ENCODE peak calls at places on chromosomes 5 and 9, in four cellular contexts. J is mammary epithelial cell, O is endodermal cell, I is GM23248. U is an unnamed sample. For H3K27me3 and H3K4me1, the result is how much of the 10 kb centered on the place peaks cover.

GRCh38 chr5:131160134-131160533 is 4.9 kb downstream of the HINT1 start:
- DNase-seq in O (no peak), I (no peak), J (no peak), U (no peak)

GRCh38 chr5:40688127-40688756 is 8.5 kb downstream of the PTGER4 start:
- DNase-seq in I (peak), O (peak), J (peak), U (peak)

GRCh38 chr5:8828596-8829321 is 717.1 kb downstream of the SEMA5A start:
- DNase-seq in J (no peak), I (peak), O (no peak), U (no peak)

GRCh38 chr9:37192803-37193202 is 72.4 kb downstream of the ZCCHC7 start:
- DNase-seq in J (no peak), O (no peak), I (no peak), U (no peak)

GRCh38 chr5:109533847-109534272 is 124.1 kb upstream of the PJA2 start:
- DNase-seq in I (peak), J (peak), O (no peak), U (peak)

GRCh38 chr5:118891252-118891651 is 97.1 kb downstream of the DTWD2 start:
- DNase-seq in I (no peak), J (no peak), O (no peak), U (peak)

GRCh38 chr5:125412051-125412560 is 665.7 kb upstream of the ZNF608 start:
- DNase-seq in I (peak), O (peak), J (peak), U (peak)

GRCh38 chr5:91137647-91138046 is 245.5 kb downstream of the ARRDC3 start:
- DNase-seq in O (no peak), I (no peak), J (peak), U (no peak)

GRCh38 chr5:80777347-80778287 is 122.8 kb upstream of the DHFR start:
- DNase-seq in J (no peak), O (no peak), I (no peak), U (no peak)

GRCh38 chr5:108531367-108532211 is 149.7 kb upstream of the FBXL17 start:
- DNase-seq in O (no peak), J (no peak), I (no peak), U (peak)

GRCh38 chr5:66963559-66963971 is 233.0 kb downstream of the CD180 start:
- DNase-seq in J (no peak), I (peak), O (peak), U (peak)

GRCh38 chr9:111897831-111898144 is 1.2 kb downstream of the UGCG start:
- DNase-seq in I (peak), J (no peak), O (no peak), U (peak)

GRCh38 chr5:40694433-40694832 is 14.7 kb downstream of the PTGER4 start:
- DNase-seq in O (no peak), J (no peak), I (no peak), U (no peak)

GRCh38 chr5:9343146-9343850 is 202.6 kb downstream of the SEMA5A start:
- DNase-seq in O (no peak), I (peak), J (peak), U (peak)

DNA sequence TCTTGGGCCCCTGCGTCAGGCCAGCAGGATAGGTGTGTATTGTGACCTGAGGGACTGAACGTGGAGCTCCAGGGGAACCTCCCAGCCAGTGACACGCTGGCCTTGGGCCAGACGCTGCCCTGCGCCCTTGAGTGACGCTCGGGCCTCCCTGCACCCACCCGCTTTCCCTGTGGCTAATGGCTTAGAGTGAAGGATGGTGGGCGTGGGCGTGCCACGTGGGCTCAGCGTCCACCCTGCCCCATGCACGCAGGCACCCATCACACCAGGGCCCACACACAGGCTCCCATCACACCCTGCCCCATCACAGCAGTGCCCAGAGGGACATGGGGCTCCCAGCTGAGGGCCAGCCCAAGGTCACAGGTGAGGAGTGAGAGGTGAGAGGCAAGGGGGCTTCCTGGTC is 5.1 kb upstream of the FUT7 start:
- DNase-seq in I (no peak), O (no peak), J (no peak), U (no peak)
- H3K4me3 ChIP-seq in I (no peak), O (no peak), J (no peak), U (no peak)

GRCh38 chr5:181054138-181054537 is 14.1 kb downstream of the BTNL9 start:
- DNase-seq in J (no peak), I (no peak), O (peak), U (no peak)
- H3K27me3 ChIP-seq in J (under half), I (half or more), O (half or more), U (half or more)

GRCh38 chr9:129894106-129894823 is 59.0 kb downstream of the USP20 start:
- DNase-seq in O (no peak), I (no peak), J (no peak), U (no peak)
- H3K4me1 ChIP-seq in O (under half), I (under half), J (under half), U (under half)

GRCh38 chr5:43036856-43037711 is 3.0 kb downstream of the ANXA2R start:
- DNase-seq in I (peak), O (peak), J (no peak), U (peak)

GRCh38 chr5:43037929-43038510 is 2.1 kb downstream of the ANXA2R start:
- DNase-seq in O (peak), J (peak), I (peak), U (peak)

GRCh38 chr5:43039115-43039467 is 1.0 kb downstream of the ANXA2R start:
- DNase-seq in O (no peak), J (no peak), I (no peak), U (no peak)

GRCh38 chr5:43039468-43040286 is 442 bp downstream of the ANXA2R start:
- DNase-seq in I (peak), O (peak), J (no peak), U (peak)

DNA sequence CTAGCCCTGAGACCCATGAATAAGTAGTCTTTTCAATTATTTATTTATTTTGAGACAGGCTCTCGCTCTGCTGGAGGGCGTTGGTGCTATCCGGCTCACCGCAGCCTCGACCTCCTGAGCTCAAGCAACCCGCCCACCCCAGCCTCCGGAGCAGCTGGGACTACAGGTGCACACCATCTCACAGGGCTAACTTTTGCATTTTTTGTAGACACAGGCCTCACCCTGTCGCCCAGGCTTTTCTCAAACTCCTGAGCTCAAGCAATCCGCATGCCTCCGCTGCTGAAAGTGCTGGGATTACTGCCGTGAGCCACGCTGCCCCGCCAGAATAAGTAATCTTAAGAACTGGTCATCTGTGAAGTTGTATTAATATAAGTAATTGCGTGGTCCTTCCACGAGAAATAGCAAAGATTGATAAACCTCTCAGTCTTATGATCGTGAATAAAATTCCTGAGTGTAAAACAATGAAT is 1.6 kb downstream of the ANXA2R start:
- DNase-seq in O (no peak), I (no peak), J (no peak), U (peak)
- H3K4me3 ChIP-seq in O (no peak), I (peak), J (peak), U (peak)

U was measured in adipocyte.